ENCODE peak calls at places on chromosomes 11 and 22, in four cellular contexts. One of them, this sample, is unnamed. For H3K36me3, the result is how much of the 10 kb centered on the place peaks cover.

GRCh38 chr22:46740910-46741785 is 3.1 kb upstream of the CERK start:
- DNase-seq in cardiac muscle cell: no peak
- DNase-seq in H7: peak
- DNase-seq in fibroblast of lung: no peak
- DNase-seq in this sample: no peak

GRCh38 chr22:45259754-45260394 is 19.2 kb upstream of the KIAA0930 start:
- DNase-seq in fibroblast of lung: no peak
- DNase-seq in cardiac muscle cell: no peak
- DNase-seq in H7: no peak
- DNase-seq in this sample: no peak

GRCh38 chr11:120352405-120352804 is 16.2 kb downstream of the ARHGEF12 start:
- DNase-seq in H7: no peak
- DNase-seq in fibroblast of lung: no peak
- DNase-seq in cardiac muscle cell: no peak
- DNase-seq in this sample: no peak

GRCh38 chr11:14267861-14268635 is 90.9 kb downstream of the RRAS2 start:
- DNase-seq in fibroblast of lung: no peak
- DNase-seq in H7: no peak
- DNase-seq in cardiac muscle cell: no peak
- DNase-seq in this sample: no peak

GRCh38 chr11:13955971-13956421 is 6.5 kb upstream of the SPON1 start:
- DNase-seq in H7: peak
- DNase-seq in cardiac muscle cell: peak
- DNase-seq in fibroblast of lung: peak
- DNase-seq in this sample: peak

GRCh38 chr22:46682011-46682731 is 55.9 kb downstream of the CERK start:
- DNase-seq in H7: no peak
- DNase-seq in cardiac muscle cell: no peak
- DNase-seq in fibroblast of lung: no peak
- DNase-seq in this sample: no peak

GRCh38 chr22:47618611-47619010 is 856.2 kb downstream of the TBC1D22A start:
- DNase-seq in H7: no peak
- DNase-seq in cardiac muscle cell: no peak
- DNase-seq in fibroblast of lung: no peak
- DNase-seq in this sample: peak

GRCh38 chr22:35299717-35300497 is at the start of gene TOM1:
- DNase-seq in H7: peak
- DNase-seq in cardiac muscle cell: peak
- DNase-seq in fibroblast of lung: peak
- DNase-seq in this sample: peak

GRCh38 chr22:40022536-40023225 is 27.9 kb downstream of the FAM83F start:
- DNase-seq in H7: no peak
- DNase-seq in fibroblast of lung: no peak
- DNase-seq in cardiac muscle cell: no peak
- DNase-seq in this sample: no peak

GRCh38 chr11:133927690-133928627 is 28.8 kb downstream of the IGSF9B start:
- DNase-seq in fibroblast of lung: peak
- DNase-seq in cardiac muscle cell: peak
- DNase-seq in H7: peak
- DNase-seq in this sample: no peak

GRCh38 chr11:96969251-96969650 is 579.4 kb downstream of the JRKL start:
- DNase-seq in H7: no peak
- DNase-seq in fibroblast of lung: no peak
- DNase-seq in cardiac muscle cell: no peak
- DNase-seq in this sample: no peak

GRCh38 chr11:47946682-47947575 is 33.4 kb upstream of the PTPRJ start:
- DNase-seq in cardiac muscle cell: no peak
- DNase-seq in fibroblast of lung: peak
- DNase-seq in H7: peak
- DNase-seq in this sample: peak

GRCh38 chr11:35617687-35618496 is at the start of gene FJX1:
- DNase-seq in cardiac muscle cell: peak
- DNase-seq in fibroblast of lung: peak
- DNase-seq in H7: peak
- DNase-seq in this sample: peak

GRCh38 chr22:48838846-48839730 is 988.6 kb downstream of the BRD1 start:
- DNase-seq in H7: no peak
- DNase-seq in fibroblast of lung: no peak
- DNase-seq in cardiac muscle cell: no peak
- DNase-seq in this sample: no peak

GRCh38 chr11:33618956-33619355 is 81.7 kb downstream of the C11orf91 start:
- DNase-seq in cardiac muscle cell: no peak
- DNase-seq in fibroblast of lung: no peak
- DNase-seq in H7: no peak
- DNase-seq in this sample: no peak

GRCh38 chr22:46798366-46799057 is 36.1 kb downstream of the TBC1D22A start:
- DNase-seq in H7: peak
- DNase-seq in fibroblast of lung: peak
- DNase-seq in cardiac muscle cell: peak
- DNase-seq in this sample: peak

GRCh38 chr22:19849800-19850481 is 4.7 kb downstream of the GNB1L start:
- DNase-seq in cardiac muscle cell: no peak
- DNase-seq in H7: no peak
- DNase-seq in fibroblast of lung: no peak
- DNase-seq in this sample: no peak

GRCh38 chr11:10072142-10072541 is 221.9 kb downstream of the SBF2 start:
- DNase-seq in fibroblast of lung: peak
- DNase-seq in cardiac muscle cell: no peak
- DNase-seq in H7: no peak
- DNase-seq in this sample: no peak

GRCh38 chr11:72703281-72704008 is 29.2 kb upstream of the PDE2A start:
- DNase-seq in H7: peak
- DNase-seq in fibroblast of lung: peak
- DNase-seq in cardiac muscle cell: no peak
- DNase-seq in this sample: no peak

GRCh38 chr11:61007383-61007970 is 36.0 kb downstream of the CD6 start:
- DNase-seq in H7: peak
- DNase-seq in fibroblast of lung: no peak
- DNase-seq in cardiac muscle cell: peak
- DNase-seq in this sample: no peak

GRCh38 chr22:49913446-49913845 is 4.8 kb downstream of the ALG12 start:
- DNase-seq in fibroblast of lung: no peak
- DNase-seq in cardiac muscle cell: no peak
- DNase-seq in H7: no peak
- DNase-seq in this sample: no peak

GRCh38 chr11:30762188-30762587 is 176.0 kb upstream of the MPPED2 start:
- DNase-seq in H7: no peak
- DNase-seq in fibroblast of lung: no peak
- DNase-seq in cardiac muscle cell: no peak
- DNase-seq in this sample: no peak

GRCh38 chr11:46120711-46121327 is 435 bp downstream of the PHF21A start:
- DNase-seq in fibroblast of lung: peak
- DNase-seq in cardiac muscle cell: peak
- DNase-seq in H7: peak
- DNase-seq in this sample: peak

GRCh38 chr11:44726278-44727113 is at the start of gene TSPAN18:
- DNase-seq in cardiac muscle cell: peak
- DNase-seq in H7: peak
- DNase-seq in fibroblast of lung: no peak
- DNase-seq in this sample: no peak

GRCh38 chr11:128157423-128158298 is 429.7 kb downstream of the ETS1 start:
- DNase-seq in cardiac muscle cell: peak
- DNase-seq in H7: peak
- DNase-seq in fibroblast of lung: peak
- DNase-seq in this sample: no peak

GRCh38 chr11:90919332-90919731 is 696.5 kb upstream of the CHORDC1 start:
- DNase-seq in H7: no peak
- DNase-seq in fibroblast of lung: no peak
- DNase-seq in cardiac muscle cell: no peak
- DNase-seq in this sample: no peak

GRCh38 chr11:111001091-111001430 is 244.5 kb upstream of the POU2AF2 start:
- DNase-seq in fibroblast of lung: peak
- DNase-seq in cardiac muscle cell: no peak
- DNase-seq in H7: no peak
- DNase-seq in this sample: no peak

DNA sequence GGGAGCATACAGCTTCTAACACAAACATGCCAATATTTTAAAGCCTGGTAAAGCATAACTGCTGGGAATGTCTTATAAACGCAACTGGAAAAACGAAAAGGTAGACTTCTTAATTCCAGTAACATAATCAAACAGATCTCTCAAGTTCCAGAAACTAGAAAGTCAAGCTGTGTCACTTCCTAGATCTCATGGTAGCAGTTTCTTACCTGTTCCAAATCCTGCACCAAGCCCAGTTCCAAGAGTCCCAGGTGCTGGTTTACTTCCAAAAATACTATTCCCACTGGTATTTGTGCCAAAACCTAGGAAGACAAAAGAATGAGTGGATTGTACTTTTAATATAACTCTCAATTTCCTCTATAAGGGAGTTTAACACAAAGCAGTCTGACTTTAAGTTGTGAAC is 44.2 kb downstream of the NUP98 start:
- DNase-seq in fibroblast of lung: no peak
- DNase-seq in H7: no peak
- DNase-seq in cardiac muscle cell: no peak
- DNase-seq in this sample: no peak
- H3K36me3 ChIP-seq in fibroblast of lung: under half
- H3K36me3 ChIP-seq in H7: under half
- H3K36me3 ChIP-seq in cardiac muscle cell: under half
- H3K36me3 ChIP-seq in this sample: half or more

GRCh38 chr22:25750569-25751173 is 8.7 kb downstream of the MYO18B start:
- DNase-seq in fibroblast of lung: peak
- DNase-seq in H7: no peak
- DNase-seq in cardiac muscle cell: no peak
- DNase-seq in this sample: no peak

GRCh38 chr22:25751174-25751581 is 9.2 kb downstream of the MYO18B start:
- DNase-seq in H7: no peak
- DNase-seq in cardiac muscle cell: no peak
- DNase-seq in fibroblast of lung: no peak
- DNase-seq in this sample: no peak

GRCh38 chr22:25752615-25753214 is 10.7 kb downstream of the MYO18B start:
- DNase-seq in H7: peak
- DNase-seq in cardiac muscle cell: no peak
- DNase-seq in fibroblast of lung: no peak
- DNase-seq in this sample: no peak

GRCh38 chr22:25754527-25755202 is 12.7 kb downstream of the MYO18B start:
- DNase-seq in fibroblast of lung: peak
- DNase-seq in cardiac muscle cell: peak
- DNase-seq in H7: no peak
- DNase-seq in this sample: peak

GRCh38 chr22:25753252-25753651 is 11.3 kb downstream of the MYO18B start:
- DNase-seq in fibroblast of lung: no peak
- DNase-seq in cardiac muscle cell: no peak
- DNase-seq in H7: no peak
- DNase-seq in this sample: no peak
- H3K36me3 ChIP-seq in fibroblast of lung: under half
- H3K36me3 ChIP-seq in cardiac muscle cell: under half
- H3K36me3 ChIP-seq in H7: under half
- H3K36me3 ChIP-seq in this sample: under half

DNA sequence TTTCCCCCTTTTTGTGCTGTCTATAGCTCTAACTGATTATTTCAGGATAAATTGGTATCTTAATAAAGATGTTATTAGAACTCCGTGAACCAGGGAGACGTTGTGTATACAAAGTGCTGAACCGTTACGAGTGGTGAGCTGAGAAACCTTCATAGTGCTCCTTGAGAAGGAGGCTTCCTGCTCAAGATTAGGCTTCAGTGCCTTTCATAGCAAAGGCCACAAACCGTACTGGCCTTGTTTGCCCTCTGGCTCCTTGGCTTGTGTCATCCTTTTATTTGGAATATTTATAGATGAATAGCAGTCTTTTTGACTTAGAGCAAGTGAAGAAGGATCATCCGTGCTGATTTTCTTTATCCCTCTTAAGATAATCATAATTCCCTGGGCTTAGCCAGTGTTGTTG is 16.3 kb downstream of the EIF3L start:
- DNase-seq in fibroblast of lung: no peak
- DNase-seq in cardiac muscle cell: no peak
- DNase-seq in H7: no peak
- DNase-seq in this sample: no peak
- H3K36me3 ChIP-seq in fibroblast of lung: under half
- H3K36me3 ChIP-seq in cardiac muscle cell: half or more
- H3K36me3 ChIP-seq in H7: half or more
- H3K36me3 ChIP-seq in this sample: half or more

GRCh38 chr22:41340357-41340756 is 39.0 kb downstream of the ZC3H7B start:
- DNase-seq in H7: no peak
- DNase-seq in fibroblast of lung: no peak
- DNase-seq in cardiac muscle cell: no peak
- DNase-seq in this sample: no peak

GRCh38 chr22:41343300-41343699 is 38.4 kb upstream of the TEF start:
- DNase-seq in H7: no peak
- DNase-seq in fibroblast of lung: no peak
- DNase-seq in cardiac muscle cell: no peak
- DNase-seq in this sample: no peak

GRCh38 chr22:41341012-41341411 is 39.7 kb downstream of the ZC3H7B start:
- DNase-seq in fibroblast of lung: no peak
- DNase-seq in cardiac muscle cell: no peak
- DNase-seq in H7: no peak
- DNase-seq in this sample: no peak

GRCh38 chr22:41343717-41344116 is 38.0 kb upstream of the TEF start:
- DNase-seq in H7: no peak
- DNase-seq in fibroblast of lung: no peak
- DNase-seq in cardiac muscle cell: no peak
- DNase-seq in this sample: no peak

GRCh38 chr22:41341990-41342389 is 39.8 kb upstream of the TEF start:
- DNase-seq in cardiac muscle cell: no peak
- DNase-seq in fibroblast of lung: no peak
- DNase-seq in H7: no peak
- DNase-seq in this sample: peak
- H3K36me3 ChIP-seq in cardiac muscle cell: under half
- H3K36me3 ChIP-seq in fibroblast of lung: under half
- H3K36me3 ChIP-seq in H7: under half
- H3K36me3 ChIP-seq in this sample: half or more

This sample was measured in SJSA1.